ENCODE peak calls at places on chromosomes 2 and 18, in four cellular contexts. E is GM12878, Z is K562, D is H1. V is an unnamed sample.

GRCh38 chr2:173750332-173750731 is 214.8 kb downstream of the SP3 start:
- DNase-seq in E (no peak), Z (no peak), D (no peak), V (no peak)

GRCh38 chr2:169276045-169276444 is 86.3 kb downstream of the LRP2 start:
- DNase-seq in E (no peak), Z (no peak), D (no peak), V (peak)

GRCh38 chr2:109466674-109467575 is 146.8 kb downstream of the SEPTIN10 start:
- DNase-seq in E (no peak), Z (no peak), D (no peak), V (no peak)

GRCh38 chr2:1694371-1695271 is 49.7 kb downstream of the PXDN start:
- DNase-seq in E (no peak), Z (no peak), D (peak), V (no peak)

GRCh38 chr2:7785700-7786099 is 868.5 kb downstream of the RNF144A start:
- DNase-seq in E (no peak), Z (no peak), D (no peak), V (no peak)

GRCh38 chr18:73639788-73640187 is 507.8 kb downstream of the FBXO15 start:
- DNase-seq in E (no peak), Z (no peak), D (no peak), V (no peak)

GRCh38 chr2:28300489-28300888 is 92.2 kb upstream of the FOSL2 start:
- DNase-seq in E (no peak), Z (no peak), D (no peak), V (no peak)

GRCh38 chr2:49973917-49974368 is 819.6 kb upstream of the FSHR start:
- DNase-seq in E (no peak), Z (no peak), D (peak), V (no peak)

GRCh38 chr2:109410021-109410815 is 203.5 kb downstream of the SEPTIN10 start:
- DNase-seq in E (no peak), Z (no peak), D (no peak), V (no peak)

GRCh38 chr2:237441605-237442004 is 27.6 kb upstream of the COL6A3 start:
- DNase-seq in E (no peak), Z (no peak), D (no peak), V (no peak)

GRCh38 chr18:59874166-59874565 is 25.6 kb upstream of the PMAIP1 start:
- DNase-seq in E (no peak), Z (no peak), D (no peak), V (peak)

GRCh38 chr18:2982452-2983172 is 30.3 kb downstream of the LPIN2 start:
- DNase-seq in E (no peak), Z (peak), D (no peak), V (no peak)

GRCh38 chr2:216391401-216391800 is 19.1 kb upstream of the MARCHF4 start:
- DNase-seq in E (no peak), Z (no peak), D (no peak), V (no peak)

GRCh38 chr2:86249176-86249842 is 50.1 kb downstream of the MRPL35 start:
- DNase-seq in E (no peak), Z (no peak), D (no peak), V (peak)

GRCh38 chr18:10797882-10798281 is 272.1 kb downstream of the NAPG start:
- DNase-seq in E (no peak), Z (no peak), D (no peak), V (no peak)

GRCh38 chr2:14752294-14752693 is 119.8 kb downstream of the LRATD1 start:
- DNase-seq in E (no peak), Z (no peak), D (no peak), V (no peak)

GRCh38 chr18:43078485-43079092 is 36.9 kb downstream of the RIT2 start:
- DNase-seq in E (no peak), Z (no peak), D (no peak), V (no peak)

GRCh38 chr2:221969087-221969829 is 329.5 kb downstream of the PAX3 start:
- DNase-seq in E (no peak), Z (peak), D (no peak), V (peak)

GRCh38 chr18:8806798-8807501 is 101.6 kb downstream of the MTCL1 start:
- DNase-seq in E (no peak), Z (no peak), D (no peak), V (no peak)

GRCh38 chr2:236642584-236643291 is 73.1 kb downstream of the ACKR3 start:
- DNase-seq in E (no peak), Z (no peak), D (no peak), V (no peak)

GRCh38 chr2:210195066-210195852 is 24.1 kb upstream of the KANSL1L start:
- DNase-seq in E (no peak), Z (peak), D (no peak), V (peak)

GRCh38 chr18:12278153-12278764 is 24.1 kb downstream of the CIDEA start:
- DNase-seq in E (no peak), Z (no peak), D (no peak), V (no peak)

GRCh38 chr2:134499307-134499706 is 219.5 kb downstream of the TMEM163 start:
- DNase-seq in E (no peak), Z (no peak), D (no peak), V (no peak)

GRCh38 chr2:197309369-197310231 is 980 bp downstream of the ANKRD44 start:
- DNase-seq in E (no peak), Z (no peak), D (peak), V (no peak)

GRCh38 chr2:43605079-43605655 is 9.3 kb upstream of the THADA start:
- DNase-seq in E (no peak), Z (peak), D (no peak), V (peak)

GRCh38 chr2:142868281-142868762 is 9.1 kb upstream of the KYNU start:
- DNase-seq in E (no peak), Z (no peak), D (no peak), V (no peak)

GRCh38 chr2:162524849-162525248 is 180.9 kb downstream of the GCA start:
- DNase-seq in E (no peak), Z (no peak), D (no peak), V (no peak)

GRCh38 chr18:44130365-44130942 is 550.2 kb upstream of the SETBP1 start:
- DNase-seq in E (no peak), Z (peak), D (no peak), V (no peak)
- TF ChIP-seq EGR1 in E (no peak), Z (no peak), D (no peak), V (no peak)

GRCh38 chr2:73020306-73020656 is 51.2 kb downstream of the SFXN5 start:
- DNase-seq in E (no peak), Z (no peak), D (no peak), V (no peak)

GRCh38 chr2:73018188-73018825 is 53.2 kb downstream of the SFXN5 start:
- DNase-seq in E (no peak), Z (no peak), D (no peak), V (no peak)

GRCh38 chr2:73022024-73022568 is 49.4 kb downstream of the SFXN5 start:
- DNase-seq in E (no peak), Z (no peak), D (no peak), V (no peak)

GRCh38 chr2:73021371-73022010 is 50.0 kb downstream of the SFXN5 start:
- DNase-seq in E (no peak), Z (no peak), D (peak), V (no peak)

GRCh38 chr2:73020657-73021370 is 50.7 kb downstream of the SFXN5 start:
- DNase-seq in E (no peak), Z (no peak), D (peak), V (no peak)
- TF ChIP-seq EGR1 in E (no peak), Z (no peak), D (no peak), V (no peak)

DNA sequence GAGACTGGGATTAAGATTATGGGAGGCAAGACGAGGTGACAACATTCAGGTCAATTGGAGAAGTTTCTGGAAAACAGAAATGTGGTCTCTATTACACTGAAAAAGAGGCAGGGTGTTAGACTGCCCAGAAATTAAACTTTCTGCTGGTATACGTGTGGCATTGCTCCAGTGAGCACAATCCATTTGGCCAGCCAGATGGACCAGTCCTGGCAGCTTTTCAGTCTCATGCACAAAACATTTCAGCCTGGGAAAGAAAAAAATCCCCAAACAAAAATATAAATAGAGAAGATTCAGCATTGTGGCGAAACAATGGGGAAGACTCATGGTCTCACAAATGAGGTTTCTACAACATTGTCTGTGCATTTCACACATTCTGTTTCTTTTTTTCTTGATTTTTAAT is 113.9 kb downstream of the HNMT start:
- DNase-seq in E (no peak), Z (no peak), D (no peak), V (no peak)
- TF ChIP-seq EGR1 in E (no peak), Z (no peak), D (no peak), V (no peak)

GRCh38 chr2:47771211-47771610 is 11.7 kb upstream of the MSH6 start:
- DNase-seq in E (no peak), Z (peak), D (no peak), V (peak)
- TF ChIP-seq EGR1 in E (no peak), Z (no peak), D (no peak), V (no peak)

GRCh38 chr2:72214429-72215143 is 66.9 kb upstream of the CYP26B1 start:
- DNase-seq in E (no peak), Z (no peak), D (no peak), V (no peak)

GRCh38 chr2:72222829-72223564 is 75.3 kb upstream of the CYP26B1 start:
- DNase-seq in E (no peak), Z (no peak), D (no peak), V (no peak)

DNA sequence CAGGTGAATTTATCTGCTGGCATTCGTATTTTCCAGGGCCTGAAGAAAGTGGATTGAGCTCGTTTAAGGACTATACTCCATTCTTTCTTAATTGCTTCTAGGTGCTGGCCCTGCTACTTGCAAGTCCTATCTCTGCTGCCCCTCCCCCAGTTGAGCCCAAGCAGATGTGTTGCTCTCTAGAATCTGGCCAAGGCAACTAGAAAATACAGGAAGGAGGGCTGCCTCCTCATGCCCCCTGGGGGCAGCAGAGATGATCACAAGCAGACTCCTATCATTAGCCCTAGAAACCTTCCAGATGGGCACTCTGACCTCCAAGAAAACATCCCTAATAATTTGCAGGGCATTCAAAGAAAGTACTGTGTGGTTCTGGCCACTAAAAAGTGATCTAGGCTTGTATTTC is 72.5 kb upstream of the CYP26B1 start:
- DNase-seq in E (no peak), Z (peak), D (peak), V (no peak)
- TF ChIP-seq EGR1 in E (no peak), Z (no peak), D (no peak), V (no peak)

DNA sequence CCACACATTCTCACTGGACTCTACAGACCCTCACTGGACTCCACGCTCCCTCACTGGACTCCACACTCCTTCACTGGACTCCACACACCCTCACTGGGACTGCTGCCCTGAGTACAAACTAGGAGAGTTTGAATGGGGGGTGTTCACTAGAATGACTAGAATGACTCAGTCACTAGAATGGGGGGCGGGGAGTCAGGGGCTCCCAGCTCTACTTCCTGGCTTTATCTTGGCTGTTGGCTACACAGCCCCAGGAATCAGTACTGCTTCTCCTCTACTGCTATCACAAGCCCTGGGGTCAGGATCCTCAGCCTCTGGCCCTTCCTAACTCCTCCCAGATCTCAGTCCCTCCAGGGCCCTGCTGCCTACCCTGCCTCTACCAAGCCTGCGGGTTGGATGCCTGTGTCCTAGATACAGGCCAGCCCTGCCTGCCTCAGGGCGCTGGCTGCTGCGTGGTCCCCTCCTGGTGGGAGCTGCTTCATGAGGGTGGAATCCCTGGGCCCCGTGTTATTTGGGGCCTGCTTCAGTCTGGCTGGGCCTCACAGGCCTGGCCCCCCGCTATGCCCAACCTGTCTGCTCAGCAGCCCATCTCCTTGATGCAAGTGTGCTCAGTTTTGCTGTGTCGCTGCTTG is 7.8 kb downstream of the PTMA start:
- DNase-seq in E (no peak), Z (peak), D (no peak), V (no peak)
- TF ChIP-seq EGR1 in E (no peak), Z (no peak), D (no peak), V (no peak)

GRCh38 chr2:69013123-69013836 is at the start of gene ANTXR1:
- DNase-seq in E (no peak), Z (peak), D (peak), V (peak)
- TF ChIP-seq EGR1 in E (no peak), Z (no peak), D (no peak), V (peak)

DNA sequence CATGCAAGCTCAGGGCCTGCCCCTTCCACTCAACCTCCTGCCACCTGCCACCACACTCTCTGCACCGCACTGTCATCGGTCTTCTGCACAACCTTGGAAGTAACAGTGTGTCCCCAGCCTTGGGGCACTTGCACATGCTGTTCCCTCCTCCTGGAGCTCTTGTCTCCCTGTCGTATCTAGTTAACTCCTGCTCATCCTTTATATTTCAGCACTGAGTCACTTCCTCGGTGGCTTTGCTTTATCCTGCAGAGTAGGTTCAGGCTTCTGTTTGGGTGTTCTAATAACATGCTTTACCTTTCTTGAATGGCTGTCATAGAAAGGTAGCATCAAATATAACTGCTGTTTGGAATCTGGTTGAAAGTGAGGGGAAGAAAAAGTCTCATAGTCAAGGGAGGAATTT is 25.3 kb downstream of the PAX8 start:
- DNase-seq in E (no peak), Z (no peak), D (no peak), V (no peak)
- TF ChIP-seq EGR1 in E (no peak), Z (no peak), D (no peak), V (no peak)

DNA sequence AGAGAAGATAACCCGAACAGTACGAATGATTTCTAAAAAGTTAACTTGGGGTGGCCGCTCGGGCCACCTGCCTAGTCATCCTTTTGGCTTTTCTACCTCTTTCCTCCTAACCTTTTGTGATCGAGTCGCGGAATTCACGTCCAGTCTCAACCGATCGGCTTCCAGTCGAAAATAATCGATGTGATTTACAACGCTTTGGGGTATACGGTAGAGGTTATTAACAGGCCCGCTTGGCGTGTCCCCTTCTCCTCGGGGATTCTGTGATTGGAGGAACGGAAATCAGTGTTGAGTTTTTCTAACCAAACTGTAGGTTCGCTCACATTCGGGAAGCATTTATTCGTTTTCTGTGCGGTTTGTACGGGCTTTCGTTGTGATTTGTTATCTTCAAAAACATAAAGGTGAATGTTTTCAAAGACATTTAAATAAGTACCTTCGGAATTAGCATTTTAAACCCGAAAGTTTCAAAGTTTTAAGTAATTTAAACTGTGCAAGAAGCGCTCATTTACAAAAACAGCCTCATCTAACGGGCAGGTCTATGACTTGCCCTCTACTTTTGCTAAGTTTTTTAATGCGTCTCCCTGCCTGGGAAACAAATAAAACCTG is 588 bp upstream of the FOXI3 start:
- DNase-seq in E (no peak), Z (no peak), D (peak), V (no peak)
- TF ChIP-seq EGR1 in E (no peak), Z (no peak), D (no peak), V (no peak)

GRCh38 chr2:23373666-23374065 is 11.3 kb upstream of the KLHL29 start:
- DNase-seq in E (no peak), Z (no peak), D (no peak), V (no peak)

GRCh38 chr2:23377772-23378171 is 7.2 kb upstream of the KLHL29 start:
- DNase-seq in E (no peak), Z (no peak), D (no peak), V (no peak)

GRCh38 chr2:23376972-23377371 is 8.0 kb upstream of the KLHL29 start:
- DNase-seq in E (no peak), Z (no peak), D (no peak), V (no peak)

GRCh38 chr2:23376075-23376474 is 8.9 kb upstream of the KLHL29 start:
- DNase-seq in E (no peak), Z (no peak), D (no peak), V (no peak)

DNA sequence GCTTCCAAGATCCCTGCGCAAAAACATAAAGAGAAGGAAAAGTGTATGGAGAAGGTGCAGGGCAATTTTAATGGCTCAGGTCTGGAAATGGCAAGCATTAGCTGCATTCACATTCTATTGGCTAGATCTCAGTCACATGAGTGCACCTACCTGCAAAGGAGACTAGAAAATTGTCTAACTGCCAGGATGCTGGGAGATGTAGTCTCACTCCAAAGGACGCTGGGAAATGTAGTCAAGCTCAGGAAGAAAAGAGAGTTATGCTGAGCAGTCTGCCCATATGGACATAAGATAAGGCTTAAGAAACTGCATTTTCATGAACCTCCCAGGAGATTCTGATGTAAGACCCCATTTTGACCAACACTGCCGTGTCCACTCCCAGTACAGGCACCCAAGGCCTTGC is 9.5 kb upstream of the KLHL29 start:
- DNase-seq in E (no peak), Z (peak), D (no peak), V (peak)
- TF ChIP-seq EGR1 in E (no peak), Z (no peak), D (no peak), V (no peak)

V was measured in HCT116.